ENCODE peak calls at places on chromosomes 2 and 18, in four cellular contexts. One of them, this sample, is unnamed.

GRCh38 chr2:65231121-65231520 is 3.5 kb downstream of the ACTR2 start:
- DNase-seq in neuronal stem cell: no peak
- DNase-seq in H9: no peak
- DNase-seq in IMR-90: peak
- DNase-seq in this sample: peak

GRCh38 chr18:65056575-65056974 is 694.2 kb upstream of the CDH7 start:
- DNase-seq in neuronal stem cell: no peak
- DNase-seq in H9: no peak
- DNase-seq in IMR-90: no peak
- DNase-seq in this sample: no peak

GRCh38 chr2:133936601-133937000 is 317.3 kb upstream of the MGAT5 start:
- DNase-seq in IMR-90: peak
- DNase-seq in H9: no peak
- DNase-seq in neuronal stem cell: no peak
- DNase-seq in this sample: peak

GRCh38 chr2:96102596-96103387 is 13.6 kb downstream of the ADRA2B start:
- DNase-seq in IMR-90: no peak
- DNase-seq in neuronal stem cell: no peak
- DNase-seq in H9: peak
- DNase-seq in this sample: no peak

GRCh38 chr2:104026726-104027125 is 827.2 kb upstream of the POU3F3 start:
- DNase-seq in IMR-90: no peak
- DNase-seq in neuronal stem cell: no peak
- DNase-seq in H9: no peak
- DNase-seq in this sample: no peak

GRCh38 chr18:42114310-42114943 is 159.4 kb downstream of the PIK3C3 start:
- DNase-seq in neuronal stem cell: peak
- DNase-seq in IMR-90: peak
- DNase-seq in H9: peak
- DNase-seq in this sample: peak

GRCh38 chr2:207202645-207203044 is 36.9 kb upstream of the KLF7 start:
- DNase-seq in H9: peak
- DNase-seq in neuronal stem cell: peak
- DNase-seq in IMR-90: peak
- DNase-seq in this sample: no peak

GRCh38 chr18:49207373-49207772 is 253.1 kb downstream of the DYM start:
- DNase-seq in neuronal stem cell: no peak
- DNase-seq in IMR-90: peak
- DNase-seq in H9: no peak
- DNase-seq in this sample: peak

GRCh38 chr2:237432484-237433092 is 18.6 kb upstream of the COL6A3 start:
- DNase-seq in IMR-90: peak
- DNase-seq in neuronal stem cell: no peak
- DNase-seq in H9: peak
- DNase-seq in this sample: no peak

GRCh38 chr2:27501042-27501441 is 4.4 kb downstream of the GCKR start:
- DNase-seq in H9: no peak
- DNase-seq in IMR-90: no peak
- DNase-seq in neuronal stem cell: no peak
- DNase-seq in this sample: no peak

GRCh38 chr2:211899871-211900482 is 638.6 kb downstream of the ERBB4 start:
- DNase-seq in H9: no peak
- DNase-seq in neuronal stem cell: no peak
- DNase-seq in IMR-90: no peak
- DNase-seq in this sample: peak

GRCh38 chr2:168118733-168119518 is 128.5 kb downstream of the STK39 start:
- DNase-seq in neuronal stem cell: peak
- DNase-seq in IMR-90: peak
- DNase-seq in H9: no peak
- DNase-seq in this sample: peak

GRCh38 chr2:68762665-68763064 is 28.1 kb downstream of the ARHGAP25 start:
- DNase-seq in IMR-90: peak
- DNase-seq in H9: no peak
- DNase-seq in neuronal stem cell: no peak
- DNase-seq in this sample: no peak

GRCh38 chr2:191677646-191678436 is at the start of gene NABP1:
- DNase-seq in H9: peak
- DNase-seq in neuronal stem cell: peak
- DNase-seq in IMR-90: peak
- DNase-seq in this sample: peak

GRCh38 chr2:23859983-23860382 is 66.9 kb downstream of the ATAD2B start:
- DNase-seq in neuronal stem cell: no peak
- DNase-seq in IMR-90: peak
- DNase-seq in H9: no peak
- DNase-seq in this sample: peak

GRCh38 chr2:236959876-236960275 is 125.8 kb upstream of the COPS8 start:
- DNase-seq in neuronal stem cell: no peak
- DNase-seq in H9: no peak
- DNase-seq in IMR-90: no peak
- DNase-seq in this sample: no peak

GRCh38 chr2:38620282-38620977 is 17.7 kb upstream of the HNRNPLL start:
- DNase-seq in neuronal stem cell: no peak
- DNase-seq in H9: no peak
- DNase-seq in IMR-90: peak
- DNase-seq in this sample: no peak

GRCh38 chr2:204240961-204241360 is 304.3 kb upstream of the PARD3B start:
- DNase-seq in neuronal stem cell: no peak
- DNase-seq in H9: no peak
- DNase-seq in IMR-90: no peak
- DNase-seq in this sample: no peak

GRCh38 chr2:65349863-65350262 is 82.5 kb downstream of the SPRED2 start:
- DNase-seq in H9: no peak
- DNase-seq in IMR-90: peak
- DNase-seq in neuronal stem cell: no peak
- DNase-seq in this sample: no peak

GRCh38 chr2:211258646-211259335 is 702.4 kb downstream of the CPS1 start:
- DNase-seq in H9: no peak
- DNase-seq in IMR-90: no peak
- DNase-seq in neuronal stem cell: no peak
- DNase-seq in this sample: no peak

GRCh38 chr18:67980241-67980640 is 463.7 kb upstream of the DSEL start:
- DNase-seq in H9: no peak
- DNase-seq in neuronal stem cell: no peak
- DNase-seq in IMR-90: no peak
- DNase-seq in this sample: no peak

GRCh38 chr2:232545511-232546375 is 4.6 kb downstream of the TIGD1 start:
- DNase-seq in neuronal stem cell: no peak
- DNase-seq in IMR-90: no peak
- DNase-seq in H9: no peak
- DNase-seq in this sample: no peak

GRCh38 chr18:59141294-59142068 is 1.8 kb downstream of the SEC11C start:
- DNase-seq in H9: no peak
- DNase-seq in neuronal stem cell: no peak
- DNase-seq in IMR-90: no peak
- DNase-seq in this sample: no peak

GRCh38 chr18:73245345-73245744 is 377.6 kb upstream of the NETO1 start:
- DNase-seq in H9: peak
- DNase-seq in IMR-90: no peak
- DNase-seq in neuronal stem cell: no peak
- DNase-seq in this sample: no peak

GRCh38 chr2:121002597-121002996 is 266.9 kb downstream of the GLI2 start:
- DNase-seq in neuronal stem cell: no peak
- DNase-seq in IMR-90: no peak
- DNase-seq in H9: peak
- DNase-seq in this sample: no peak

GRCh38 chr2:69383178-69383812 is 3.7 kb downstream of the GFPT1 start:
- DNase-seq in IMR-90: no peak
- DNase-seq in neuronal stem cell: no peak
- DNase-seq in H9: no peak
- DNase-seq in this sample: no peak

GRCh38 chr2:24926602-24927252 is 6.7 kb upstream of the ADCY3 start:
- DNase-seq in H9: peak
- DNase-seq in neuronal stem cell: no peak
- DNase-seq in IMR-90: no peak
- DNase-seq in this sample: no peak

GRCh38 chr18:35387367-35387685 is 10.2 kb upstream of the ZNF396 start:
- DNase-seq in neuronal stem cell: no peak
- DNase-seq in H9: no peak
- DNase-seq in IMR-90: peak
- DNase-seq in this sample: no peak

GRCh38 chr2:49241991-49242390 is 87.7 kb upstream of the FSHR start:
- DNase-seq in H9: no peak
- DNase-seq in neuronal stem cell: no peak
- DNase-seq in IMR-90: peak
- DNase-seq in this sample: no peak

GRCh38 chr2:11540148-11540995 is 6.5 kb downstream of the GREB1 start:
- DNase-seq in IMR-90: no peak
- DNase-seq in neuronal stem cell: no peak
- DNase-seq in H9: no peak
- DNase-seq in this sample: no peak

GRCh38 chr2:196750977-196751631 is 48.4 kb downstream of the GTF3C3 start:
- DNase-seq in neuronal stem cell: peak
- DNase-seq in IMR-90: peak
- DNase-seq in H9: peak
- DNase-seq in this sample: peak

GRCh38 chr18:48310353-48310752 is 98.8 kb downstream of the ZBTB7C start:
- DNase-seq in neuronal stem cell: no peak
- DNase-seq in IMR-90: no peak
- DNase-seq in H9: no peak
- DNase-seq in this sample: no peak

DNA sequence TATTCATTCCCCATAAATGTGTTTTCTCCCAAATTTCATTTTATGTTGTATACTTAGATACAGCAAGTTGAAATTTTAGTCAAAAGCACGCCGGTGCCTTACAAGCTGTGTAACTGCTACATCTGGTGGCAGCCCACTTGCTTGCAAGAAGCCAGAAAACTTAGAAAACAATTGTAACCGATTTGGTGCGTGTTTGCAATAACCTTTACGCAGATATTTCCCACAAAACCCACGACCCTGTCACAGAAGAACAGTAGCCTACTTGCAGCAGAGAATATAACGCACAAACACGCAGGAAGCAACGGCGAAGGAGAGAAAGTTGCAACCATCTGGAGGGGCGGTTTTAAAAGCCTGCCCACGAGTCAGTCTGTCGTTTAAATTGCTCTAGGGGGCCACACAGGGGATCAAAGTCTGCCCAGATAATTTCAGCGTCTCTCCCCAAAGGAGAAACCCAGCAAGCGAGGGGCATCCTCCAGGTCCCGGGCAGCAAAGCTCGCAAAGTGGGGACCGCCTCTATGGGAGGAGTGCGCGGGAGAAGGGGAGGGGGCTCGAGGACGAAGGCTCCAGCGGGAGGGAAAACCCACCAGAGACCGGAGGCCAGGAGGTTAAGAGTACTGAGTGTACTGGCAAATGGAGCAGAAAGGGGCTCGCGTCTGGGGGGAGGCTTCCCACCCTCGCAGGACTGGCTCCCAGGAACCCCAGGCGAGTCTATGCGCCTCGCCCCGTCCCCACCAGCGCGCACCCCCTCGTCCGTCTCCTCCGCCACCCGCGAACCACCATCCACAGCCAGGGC is 1.2 kb downstream of the TLK1 start:
- DNase-seq in H9: peak
- DNase-seq in neuronal stem cell: peak
- DNase-seq in IMR-90: peak
- DNase-seq in this sample: peak
- H3K14ac ChIP-seq in H9: peak
- H3K14ac ChIP-seq in neuronal stem cell: peak
- H3K14ac ChIP-seq in IMR-90: peak
- H3K14ac ChIP-seq in this sample: peak

GRCh38 chr2:144444418-144444817 is 75.5 kb downstream of the ZEB2 start:
- DNase-seq in IMR-90: no peak
- DNase-seq in H9: peak
- DNase-seq in neuronal stem cell: no peak
- DNase-seq in this sample: no peak
- H2BK5ac ChIP-seq in IMR-90: no peak
- H2BK5ac ChIP-seq in H9: no peak
- H2BK5ac ChIP-seq in neuronal stem cell: no peak
- H2BK5ac ChIP-seq in this sample: no peak

GRCh38 chr2:205673312-205673711 is 9.0 kb upstream of the NRP2 start:
- DNase-seq in neuronal stem cell: no peak
- DNase-seq in IMR-90: no peak
- DNase-seq in H9: no peak
- DNase-seq in this sample: no peak

GRCh38 chr2:205665791-205666190 is 16.5 kb upstream of the NRP2 start:
- DNase-seq in H9: no peak
- DNase-seq in IMR-90: no peak
- DNase-seq in neuronal stem cell: no peak
- DNase-seq in this sample: peak

GRCh38 chr2:205675861-205676516 is 6.3 kb upstream of the NRP2 start:
- DNase-seq in H9: no peak
- DNase-seq in IMR-90: peak
- DNase-seq in neuronal stem cell: peak
- DNase-seq in this sample: peak

DNA sequence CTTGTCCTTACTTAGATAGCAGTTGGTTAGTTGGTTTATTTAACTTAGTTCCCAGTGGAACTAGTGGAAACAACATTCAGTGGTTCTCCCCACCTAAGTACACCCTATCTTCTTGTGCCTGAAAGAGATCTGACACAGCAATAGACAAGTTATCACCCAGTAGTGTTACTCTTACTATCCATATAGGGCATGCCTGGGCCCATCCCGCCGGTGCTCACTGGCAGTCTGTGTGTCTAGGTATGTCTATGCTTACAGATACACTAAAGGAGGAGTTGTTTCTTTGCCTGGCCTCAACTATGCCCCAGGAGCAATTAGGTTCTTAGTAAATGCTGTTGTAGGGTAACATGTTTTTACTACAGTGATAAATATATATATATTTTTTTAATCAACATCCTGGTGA is 12.0 kb upstream of the NRP2 start:
- DNase-seq in H9: no peak
- DNase-seq in IMR-90: no peak
- DNase-seq in neuronal stem cell: no peak
- DNase-seq in this sample: no peak
- H3K14ac ChIP-seq in H9: no peak
- H3K14ac ChIP-seq in IMR-90: peak
- H3K14ac ChIP-seq in neuronal stem cell: no peak
- H3K14ac ChIP-seq in this sample: peak

DNA sequence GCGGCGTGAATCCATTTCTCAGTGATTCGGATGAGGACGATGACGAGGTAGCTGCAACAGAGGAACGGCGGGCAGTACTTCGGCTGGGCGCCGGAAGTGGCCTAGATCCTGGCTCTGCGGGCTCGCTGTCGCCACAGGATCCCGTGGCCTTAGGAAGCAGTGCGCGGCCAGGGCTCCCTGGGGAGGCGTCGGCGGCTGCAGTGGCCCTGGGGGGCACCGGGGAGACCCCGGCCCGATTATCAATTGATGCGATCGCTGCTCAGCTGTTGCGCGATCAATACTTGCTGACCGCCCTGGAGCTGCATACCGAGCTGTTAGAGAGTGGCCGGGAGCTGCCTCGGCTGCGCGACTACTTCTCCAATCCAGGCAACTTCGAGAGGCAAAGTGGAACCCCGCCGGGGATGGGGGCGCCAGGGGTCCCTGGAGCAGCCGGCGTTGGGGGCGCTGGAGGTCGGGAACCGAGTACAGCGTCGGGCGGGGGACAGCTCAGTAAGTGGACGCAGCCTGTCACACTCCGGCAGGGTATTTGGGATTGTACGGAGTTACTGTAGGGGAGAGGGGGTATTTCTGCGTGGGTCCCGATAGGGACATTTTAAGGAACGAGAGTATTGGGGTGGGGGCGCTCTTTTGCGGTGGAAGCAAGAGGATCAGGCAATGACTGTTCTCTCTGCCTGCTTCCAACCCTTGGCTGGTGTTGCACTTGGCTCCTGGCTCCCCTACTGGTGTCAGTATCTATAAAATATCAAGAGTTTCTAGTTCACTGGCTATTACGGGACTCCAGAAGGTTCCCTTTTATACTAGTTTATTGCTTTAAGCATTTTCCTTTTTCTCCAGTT is 706 bp downstream of the RELCH start:
- DNase-seq in neuronal stem cell: peak
- DNase-seq in H9: peak
- DNase-seq in IMR-90: peak
- DNase-seq in this sample: no peak
- H2BK5ac ChIP-seq in neuronal stem cell: peak
- H2BK5ac ChIP-seq in H9: no peak
- H2BK5ac ChIP-seq in IMR-90: peak
- H2BK5ac ChIP-seq in this sample: peak